ENCODE peak calls at places on chromosomes 11 and 22, in four cellular contexts. X, N, F and U are unnamed samples.

GRCh38 chr11:108635106-108635505 is 29.8 kb upstream of the DDX10 start:
- DNase-seq in X (no peak), F (no peak), N (peak), U (no peak)

GRCh38 chr22:47423266-47423665 is 660.8 kb downstream of the TBC1D22A start:
- DNase-seq in X (no peak), F (no peak), N (no peak), U (no peak)

GRCh38 chr22:38570841-38571364 is 920 bp upstream of the DMC1 start:
- DNase-seq in F (peak), X (peak), N (no peak), U (no peak)

GRCh38 chr11:100939581-100939980 is 190.0 kb downstream of the PGR start:
- DNase-seq in F (no peak), X (no peak), N (no peak), U (no peak)

GRCh38 chr11:119999220-119999619 is 138.7 kb downstream of the TRIM29 start:
- DNase-seq in X (no peak), F (no peak), N (no peak), U (no peak)

GRCh38 chr11:19739872-19740271 is 27.2 kb downstream of the NAV2 start:
- DNase-seq in N (no peak), F (no peak), X (no peak), U (no peak)

GRCh38 chr11:70711911-70712185 is 313.5 kb downstream of the CTTN start:
- DNase-seq in N (no peak), F (no peak), X (peak), U (no peak)

GRCh38 chr11:14342906-14343305 is 16.1 kb downstream of the RRAS2 start:
- DNase-seq in F (no peak), N (no peak), X (no peak), U (no peak)

GRCh38 chr11:120499859-120500258 is 11.7 kb upstream of the GRIK4 start:
- DNase-seq in F (no peak), X (no peak), N (no peak), U (no peak)

GRCh38 chr11:116072133-116072532 is 567.9 kb upstream of the CADM1 start:
- DNase-seq in X (no peak), F (no peak), N (no peak), U (no peak)

GRCh38 chr11:131193101-131193501 is 177.3 kb upstream of the NTM start:
- DNase-seq in F (no peak), X (no peak), N (no peak), U (no peak)

GRCh38 chr11:100561325-100561724 is 125.8 kb upstream of the ARHGAP42 start:
- DNase-seq in N (no peak), F (no peak), X (no peak), U (no peak)

GRCh38 chr11:95084509-95084908 is 5.1 kb upstream of the ENDOD1 start:
- DNase-seq in X (no peak), F (no peak), N (no peak), U (no peak)

GRCh38 chr11:67347964-67348749 is 5.2 kb downstream of the POLD4 start:
- DNase-seq in N (no peak), F (no peak), X (no peak), U (peak)

GRCh38 chr11:93073026-93073425 is 103.6 kb downstream of the MTNR1B start:
- DNase-seq in X (no peak), F (no peak), N (no peak), U (no peak)

GRCh38 chr11:83069441-83070043 is 2.2 kb downstream of the RAB30 start:
- DNase-seq in N (no peak), F (no peak), X (no peak), U (no peak)

GRCh38 chr11:88414385-88414861 is 76.9 kb upstream of the CTSC start:
- DNase-seq in X (no peak), F (no peak), N (no peak), U (no peak)

GRCh38 chr22:43110927-43111623 is 525 bp downstream of the BIK start:
- DNase-seq in N (no peak), X (peak), F (peak), U (no peak)
- TF ChIP-seq CTCF in N (peak), X (no peak), F (no peak), U (no peak)

GRCh38 chr11:61828629-61829407 is 718 bp downstream of the FADS2 start:
- DNase-seq in N (no peak), X (peak), F (no peak), U (no peak)
- TF ChIP-seq CTCF in N (peak), X (no peak), F (peak), U (peak)

DNA sequence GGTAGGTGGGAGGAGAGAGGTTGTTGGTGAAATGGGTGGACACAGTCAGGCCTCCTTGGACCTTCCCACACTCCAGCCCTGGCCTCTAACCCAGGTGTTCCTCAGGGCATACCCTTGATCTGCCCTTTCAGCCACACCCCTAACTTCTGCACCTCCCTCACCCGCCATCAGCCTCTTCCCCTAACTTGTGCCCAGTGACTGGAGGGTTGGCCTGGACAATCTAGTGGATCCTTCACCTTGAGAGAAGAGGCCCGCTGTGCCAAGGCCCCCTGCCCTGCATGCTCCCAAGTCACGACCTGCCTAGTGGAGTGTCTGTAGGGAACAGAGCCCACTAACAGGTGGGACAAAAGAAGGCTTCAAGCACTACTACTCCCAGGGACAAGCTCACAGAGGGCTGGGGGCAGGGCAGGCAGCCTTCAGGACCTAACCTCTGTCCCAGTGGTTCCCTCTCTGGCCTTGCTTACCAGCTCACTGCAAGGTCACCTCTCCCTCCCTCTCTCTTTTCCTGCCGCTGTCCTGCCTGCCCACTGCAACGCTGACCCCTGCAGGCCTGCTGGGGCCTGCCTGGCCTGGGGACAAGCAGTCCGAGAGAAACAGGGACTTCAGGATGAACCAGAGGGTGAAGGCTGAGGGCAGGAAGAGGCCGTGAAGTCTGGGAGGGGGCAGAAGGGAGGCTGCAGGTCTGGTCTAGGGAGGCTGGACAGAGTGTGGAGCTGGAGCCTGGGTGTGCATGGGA is 3.3 kb downstream of the SYT7 start:
- DNase-seq in F (no peak), N (no peak), X (no peak), U (peak)
- TF ChIP-seq CTCF in F (no peak), N (no peak), X (no peak), U (no peak)

GRCh38 chr22:29692327-29692640 is 27.5 kb upstream of the CABP7 start:
- DNase-seq in F (no peak), X (no peak), N (no peak), U (no peak)

GRCh38 chr22:29690481-29690880 is 29.3 kb upstream of the CABP7 start:
- DNase-seq in N (no peak), X (no peak), F (no peak), U (no peak)

GRCh38 chr22:29691636-29692326 is 28.0 kb upstream of the CABP7 start:
- DNase-seq in N (no peak), X (no peak), F (no peak), U (no peak)

GRCh38 chr22:29689201-29689871 is 30.5 kb upstream of the CABP7 start:
- DNase-seq in F (no peak), N (no peak), X (no peak), U (no peak)

DNA sequence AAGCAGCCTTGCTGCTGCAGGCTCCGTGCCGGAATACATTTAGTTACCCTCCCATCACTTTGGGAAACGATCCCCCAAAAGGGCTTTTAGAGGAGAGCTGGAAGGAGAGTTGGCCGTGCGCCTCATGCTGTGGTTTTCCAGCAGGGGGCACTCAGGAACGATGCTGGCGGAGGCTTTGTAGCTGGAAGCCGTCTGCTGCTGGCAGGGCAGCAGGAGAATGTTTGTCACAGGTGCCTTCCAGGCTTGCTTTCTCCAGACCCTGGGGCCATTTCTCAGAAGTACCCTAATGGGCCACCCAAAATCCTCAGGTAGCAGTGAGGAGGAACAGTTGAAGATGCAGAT is 30.0 kb upstream of the CABP7 start:
- DNase-seq in F (peak), N (no peak), X (peak), U (no peak)
- TF ChIP-seq CTCF in F (peak), N (peak), X (peak), U (peak)

DNA sequence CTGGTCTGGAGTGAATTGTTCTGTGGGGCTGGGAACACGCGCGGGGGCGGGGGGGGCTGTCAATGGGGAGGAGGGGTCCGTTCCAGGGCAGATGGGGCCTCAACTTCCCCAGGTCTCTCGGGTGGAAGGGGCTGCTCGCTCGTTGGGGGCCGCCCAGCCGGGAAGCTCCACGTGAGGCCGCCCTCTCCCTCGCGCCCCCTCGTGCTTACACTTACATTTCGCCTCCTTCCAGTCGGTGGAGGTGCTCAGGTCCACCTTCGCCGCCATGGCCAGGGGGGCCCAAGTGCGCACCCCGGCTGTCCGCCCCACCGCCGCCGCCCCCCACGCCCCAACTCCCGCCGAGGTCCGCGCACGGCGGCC is 451 bp downstream of the MACROD1 start:
- DNase-seq in N (no peak), X (no peak), F (no peak), U (no peak)
- TF ChIP-seq CTCF in N (no peak), X (no peak), F (no peak), U (peak)

GRCh38 chr11:34065505-34066203 is 14.1 kb downstream of the CAPRIN1 start:
- DNase-seq in X (no peak), F (no peak), N (no peak), U (no peak)
- TF ChIP-seq CTCF in X (no peak), F (no peak), N (peak), U (no peak)

GRCh38 chr22:19767427-19768380 is 7.1 kb downstream of the TBX1 start:
- DNase-seq in F (no peak), N (no peak), X (no peak), U (no peak)

GRCh38 chr22:19766235-19766505 is 5.6 kb downstream of the TBX1 start:
- DNase-seq in N (no peak), X (no peak), F (no peak), U (no peak)

GRCh38 chr22:19764636-19765476 is 4.3 kb downstream of the TBX1 start:
- DNase-seq in X (no peak), F (no peak), N (no peak), U (no peak)

GRCh38 chr22:19765477-19766234 is 5.1 kb downstream of the TBX1 start:
- DNase-seq in F (no peak), X (no peak), N (peak), U (no peak)

GRCh38 chr22:19766506-19767426 is 6.2 kb downstream of the TBX1 start:
- DNase-seq in N (peak), X (peak), F (no peak), U (no peak)
- TF ChIP-seq CTCF in N (peak), X (no peak), F (no peak), U (no peak)

DNA sequence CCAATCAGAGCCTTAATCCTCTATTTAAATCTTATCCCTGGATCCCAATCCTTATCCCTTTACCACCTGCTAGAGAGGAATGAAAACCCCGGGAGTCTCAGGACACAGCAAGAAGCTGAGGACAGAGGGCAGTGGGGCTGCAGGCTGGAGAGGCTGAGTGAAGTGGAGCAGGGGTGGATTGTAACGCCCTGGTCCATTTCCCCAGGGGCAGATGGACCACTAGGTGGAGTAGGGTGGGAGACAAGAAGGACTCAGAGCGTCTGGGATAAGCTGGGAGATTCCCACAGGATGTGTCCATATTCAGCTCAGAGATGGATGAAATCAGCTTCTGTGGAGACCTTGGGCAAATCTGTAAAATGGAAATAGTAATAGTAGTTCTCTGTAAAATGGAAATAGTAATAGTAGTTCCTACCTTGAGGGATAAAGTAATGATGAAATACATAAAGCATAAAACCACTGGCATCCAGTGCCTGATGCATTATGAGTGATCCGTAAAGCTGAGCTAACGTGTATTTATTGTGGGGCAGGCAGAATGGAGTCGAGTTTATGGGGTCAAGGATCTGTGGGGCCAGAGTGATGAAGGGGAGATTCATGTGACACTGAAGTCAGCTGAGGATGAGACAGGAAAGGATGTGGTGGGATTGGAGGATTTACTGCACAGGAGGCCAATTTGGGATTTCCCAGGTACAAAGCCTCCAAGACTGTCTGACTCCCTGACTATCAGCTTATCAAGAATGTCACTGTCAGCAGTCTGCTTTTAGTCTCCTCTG is 1.9 kb upstream of the ROBO4 start:
- DNase-seq in F (no peak), X (no peak), N (no peak), U (peak)
- TF ChIP-seq CTCF in F (no peak), X (no peak), N (no peak), U (no peak)

DNA sequence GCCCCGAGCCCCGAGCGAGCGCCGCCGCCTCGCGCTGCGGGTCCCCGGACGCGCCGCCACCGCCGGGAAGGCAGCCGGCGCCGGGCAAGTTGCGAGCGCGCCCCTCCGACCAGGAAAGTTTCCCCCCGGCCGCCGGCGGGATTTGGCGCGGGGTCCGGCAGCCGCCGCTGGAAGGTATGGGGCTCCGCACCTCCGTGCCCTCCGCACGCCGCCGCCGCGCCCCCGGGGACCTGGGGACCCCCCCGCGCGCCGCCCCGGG is 281 bp downstream of the TSPAN18 start:
- DNase-seq in X (no peak), F (no peak), N (no peak), U (no peak)
- TF ChIP-seq CTCF in X (no peak), F (no peak), N (no peak), U (no peak)